ENCODE peak calls at places on chromosome 12, in ten cellular contexts. L is dorsolateral prefrontal cortex; Z is hepatocyte; N is body of pancreas; Y is HL-60; D is psoas muscle; H is effector memory CD4-positive, alpha-beta T cell; P is breast epithelium; R is Peyer's patch; W is fibroblast of lung. J is an unnamed sample.

GRCh38 chr12:52924764-52925716 is 20.2 kb upstream of the KRT8 start:
- DNase-seq in D (no peak), L (no peak), Z (peak), H (no peak), R (peak), N (peak), W (peak), P (no peak), Y (no peak), J (peak)

GRCh38 chr12:130053641-130054040 is 108.6 kb upstream of the FZD10 start:
- DNase-seq in N (no peak), D (no peak), H (no peak), Y (no peak), R (no peak), L (no peak), P (no peak), Z (peak), W (no peak), J (no peak)

GRCh38 chr12:52020539-52021336 is 14.0 kb downstream of the TAMALIN start:
- DNase-seq in R (peak), P (no peak), D (no peak), Y (peak), L (no peak), W (peak), Z (peak), H (peak), N (peak), J (peak)

GRCh38 chr12:65016881-65017650 is 104.0 kb downstream of the WIF1 start:
- DNase-seq in P (no peak), L (no peak), N (no peak), W (no peak), Y (no peak), H (no peak), D (no peak), R (no peak), Z (no peak), J (no peak)

GRCh38 chr12:690466-690865 is 27.2 kb upstream of the NINJ2 start:
- DNase-seq in R (no peak), L (no peak), P (no peak), H (no peak), D (no peak), Y (no peak), Z (no peak), W (no peak), N (no peak), J (no peak)

GRCh38 chr12:57099062-57099714 is 10.3 kb downstream of the NAB2 start:
- DNase-seq in R (no peak), Y (no peak), L (no peak), W (no peak), D (no peak), Z (no peak), H (no peak), N (no peak), P (no peak), J (no peak)

GRCh38 chr12:93896427-93896826 is 219.3 kb downstream of the CRADD start:
- DNase-seq in D (no peak), P (no peak), Z (no peak), L (no peak), W (no peak), R (no peak), N (no peak), H (no peak), Y (no peak), J (no peak)

GRCh38 chr12:40382217-40382616 is 157.4 kb downstream of the LRRK2 start:
- DNase-seq in D (no peak), N (no peak), L (no peak), H (no peak), Y (no peak), Z (no peak), R (no peak), P (no peak), W (no peak), J (no peak)

GRCh38 chr12:51232642-51233041 is 6.0 kb upstream of the DAZAP2 start:
- DNase-seq in Y (no peak), W (no peak), P (no peak), R (no peak), Z (no peak), D (no peak), N (no peak), H (no peak), L (no peak), J (no peak)

GRCh38 chr12:96403870-96404269 is 3.6 kb upstream of the CDK17 start:
- DNase-seq in H (no peak), Y (no peak), Z (no peak), W (no peak), R (no peak), L (no peak), P (no peak), N (no peak), D (no peak), J (no peak)

GRCh38 chr12:49342066-49342913 is 4.4 kb upstream of the DNAJC22 start:
- DNase-seq in W (peak), Z (peak), L (peak), N (peak), P (no peak), H (peak), D (peak), Y (peak), R (peak), J (peak)

GRCh38 chr12:91613223-91613779 is 430.7 kb upstream of the DCN start:
- DNase-seq in Z (no peak), Y (no peak), D (no peak), W (no peak), N (no peak), P (no peak), H (no peak), R (no peak), L (no peak), J (no peak)

GRCh38 chr12:113292091-113292490 is 42.8 kb downstream of the SLC8B1 start:
- DNase-seq in N (no peak), R (no peak), W (peak), L (no peak), Z (no peak), Y (no peak), H (no peak), D (no peak), P (no peak), J (no peak)

GRCh38 chr12:113291586-113291985 is 43.3 kb downstream of the SLC8B1 start:
- DNase-seq in W (no peak), Z (no peak), P (no peak), R (no peak), D (no peak), Y (no peak), N (no peak), L (no peak), H (no peak), J (no peak)

GRCh38 chr12:113295846-113296556 is 38.9 kb downstream of the SLC8B1 start:
- DNase-seq in D (no peak), H (no peak), W (no peak), N (no peak), Z (no peak), Y (no peak), P (no peak), R (no peak), L (no peak), J (no peak)

GRCh38 chr12:113292547-113292946 is 42.4 kb downstream of the SLC8B1 start:
- DNase-seq in L (no peak), Z (no peak), D (no peak), H (no peak), R (no peak), Y (no peak), N (no peak), P (no peak), W (no peak), J (no peak)

GRCh38 chr12:113293100-113293499 is 41.8 kb downstream of the SLC8B1 start:
- DNase-seq in D (no peak), H (no peak), Z (no peak), P (no peak), Y (no peak), L (no peak), W (no peak), N (no peak), R (no peak), J (no peak)
- H3K27ac ChIP-seq in D (no peak), H (no peak), Z (no peak), P (no peak), Y (no peak), L (no peak), W (no peak), N (no peak), R (no peak), J (no peak)

GRCh38 chr12:42468341-42468821 is 121.2 kb downstream of the PRICKLE1 start:
- DNase-seq in N (no peak), Y (peak), D (no peak), L (no peak), Z (no peak), P (no peak), W (no peak), H (no peak), R (no peak), J (no peak)
- H3K4me3 ChIP-seq in N (no peak), Y (peak), D (no peak), L (no peak), Z (no peak), P (no peak), W (no peak), H (no peak), R (no peak), J (no peak)

GRCh38 chr12:33596061-33596460 is 156.4 kb upstream of the SYT10 start:
- DNase-seq in W (no peak), N (no peak), L (no peak), R (no peak), P (no peak), Z (no peak), D (no peak), Y (no peak), H (no peak), J (no peak)
- H3K27ac ChIP-seq in W (no peak), N (no peak), L (no peak), R (no peak), P (no peak), Z (no peak), D (no peak), Y (no peak), H (no peak), J (no peak)

GRCh38 chr12:63915105-63915830 is 70.8 kb downstream of the SRGAP1 start:
- DNase-seq in H (no peak), Z (no peak), W (peak), Y (no peak), D (no peak), P (no peak), N (no peak), R (no peak), L (no peak), J (peak)

GRCh38 chr12:63916561-63917476 is 72.3 kb downstream of the SRGAP1 start:
- DNase-seq in H (no peak), R (no peak), P (no peak), N (no peak), D (no peak), W (peak), Z (no peak), Y (no peak), L (no peak), J (peak)

GRCh38 chr12:63918788-63919300 is 74.3 kb downstream of the SRGAP1 start:
- DNase-seq in W (peak), R (no peak), P (no peak), H (no peak), Z (peak), N (no peak), L (no peak), Y (no peak), D (no peak), J (peak)

GRCh38 chr12:63917864-63918742 is 73.6 kb downstream of the SRGAP1 start:
- DNase-seq in Y (peak), Z (peak), R (peak), P (no peak), W (peak), D (no peak), H (no peak), L (no peak), N (no peak), J (peak)

GRCh38 chr12:63917477-63917862 is 73.0 kb downstream of the SRGAP1 start:
- DNase-seq in H (no peak), D (no peak), N (no peak), W (no peak), Z (no peak), L (no peak), R (no peak), P (no peak), Y (no peak), J (no peak)
- H3K4me3 ChIP-seq in H (no peak), D (no peak), N (no peak), W (peak), Z (no peak), L (no peak), R (no peak), P (no peak), Y (no peak), J (no peak)

DNA sequence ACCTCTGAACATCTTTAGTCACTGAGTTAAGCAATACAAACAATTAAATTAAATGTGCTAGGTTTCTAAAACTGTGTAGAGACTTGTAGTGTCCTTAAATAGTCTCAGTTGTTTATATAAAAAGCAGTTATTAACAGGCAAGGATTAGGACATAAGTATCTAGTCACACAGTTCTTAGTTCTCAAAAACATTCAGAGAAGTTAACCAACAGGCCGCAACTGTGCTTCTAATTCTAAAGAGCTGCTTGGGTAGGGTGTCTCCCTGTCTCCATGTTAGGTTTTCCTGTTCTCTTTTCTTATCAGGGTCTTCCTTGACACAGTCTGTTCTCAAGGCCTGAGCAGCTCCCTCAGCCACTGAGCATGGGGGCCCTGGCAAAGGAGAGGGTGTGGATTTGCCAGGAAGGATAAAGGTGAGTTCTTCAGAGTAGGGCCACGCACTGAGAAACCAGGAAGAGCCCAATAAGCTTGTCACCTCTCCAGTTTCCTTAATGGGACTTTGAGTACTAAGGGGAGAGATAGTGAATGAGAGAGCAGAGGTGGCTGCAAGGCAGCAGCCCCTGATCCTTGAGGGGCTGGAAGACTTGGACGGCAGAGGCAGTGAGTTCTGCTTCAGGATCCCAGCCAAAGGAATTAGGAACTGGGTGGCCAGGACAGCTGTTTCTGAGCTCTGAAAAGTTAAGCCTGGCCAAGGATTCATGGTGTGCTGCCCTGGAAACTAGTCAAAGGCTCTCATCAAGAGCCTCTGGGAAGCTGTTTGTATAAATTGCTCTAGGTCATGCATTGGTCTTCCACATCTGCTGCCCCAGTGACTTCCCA is 177.3 kb downstream of the MYRFL start:
- DNase-seq in W (peak), R (no peak), H (no peak), D (no peak), N (no peak), L (no peak), Z (no peak), Y (no peak), P (no peak), J (no peak)
- H3K27ac ChIP-seq in W (no peak), R (peak), H (no peak), D (peak), N (no peak), L (no peak), Z (peak), Y (no peak), P (peak), J (no peak)

DNA sequence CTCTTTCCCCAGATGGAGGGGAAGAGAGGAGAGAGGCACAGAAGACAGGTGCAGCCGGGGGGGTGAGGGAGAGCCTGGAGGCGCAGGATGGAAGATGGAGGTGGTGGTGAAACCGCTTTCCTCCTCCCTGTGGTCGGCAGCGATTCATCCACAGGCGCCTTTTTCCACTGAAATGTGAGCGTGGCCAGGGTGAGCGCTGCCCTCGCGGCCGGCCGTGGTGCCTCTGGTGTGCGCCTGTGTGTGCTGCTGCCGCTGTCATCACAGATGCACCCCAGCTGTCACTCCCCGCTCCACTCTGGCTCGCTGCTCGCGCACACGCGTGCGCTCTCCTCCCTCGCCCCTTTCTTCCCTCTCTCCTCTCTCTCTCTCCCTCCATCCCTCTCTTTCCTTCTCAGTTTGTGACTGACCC is at the start of gene LRTM2:
- DNase-seq in Y (no peak), N (no peak), D (no peak), P (no peak), R (no peak), W (no peak), L (no peak), H (no peak), Z (no peak), J (no peak)
- H3K4me3 ChIP-seq in Y (no peak), N (no peak), D (no peak), P (no peak), R (no peak), W (no peak), L (peak), H (no peak), Z (no peak), J (no peak)